ENCODE peak calls at places on chromosomes 2 and 18, in ten cellular contexts. One of them, this sample, is unnamed.

GRCh38 chr18:48787523-48788151 is 163.1 kb downstream of the SMAD7 start:
- DNase-seq in MM.1S: no peak
- DNase-seq in RWPE2: peak; percentile 25
- DNase-seq in brain microvascular endothelial cell: peak; percentile 70
- DNase-seq in neural progenitor cell: no peak
- DNase-seq in cardiac muscle cell: no peak
- DNase-seq in prostate gland: no peak
- DNase-seq in heart left ventricle: no peak
- DNase-seq in colonic mucosa: no peak
- DNase-seq in IMR-90: peak; percentile 23
- DNase-seq in this sample: no peak

GRCh38 chr2:210230984-210231383 is 5.7 kb upstream of the ACADL start:
- DNase-seq in heart left ventricle: no peak
- DNase-seq in prostate gland: no peak
- DNase-seq in RWPE2: no peak
- DNase-seq in cardiac muscle cell: no peak
- DNase-seq in MM.1S: no peak
- DNase-seq in neural progenitor cell: no peak
- DNase-seq in colonic mucosa: no peak
- DNase-seq in brain microvascular endothelial cell: no peak
- DNase-seq in IMR-90: no peak
- DNase-seq in this sample: no peak

GRCh38 chr18:44759925-44760342 is 79.2 kb downstream of the SETBP1 start:
- DNase-seq in RWPE2: no peak
- DNase-seq in IMR-90: no peak
- DNase-seq in cardiac muscle cell: no peak
- DNase-seq in MM.1S: peak; percentile 82
- DNase-seq in neural progenitor cell: no peak
- DNase-seq in brain microvascular endothelial cell: no peak
- DNase-seq in prostate gland: no peak
- DNase-seq in heart left ventricle: no peak
- DNase-seq in colonic mucosa: no peak
- DNase-seq in this sample: peak; percentile 39

GRCh38 chr2:68565858-68566257 is 77.5 kb upstream of the PROKR1 start:
- DNase-seq in IMR-90: peak; percentile 73
- DNase-seq in RWPE2: no peak
- DNase-seq in colonic mucosa: no peak
- DNase-seq in heart left ventricle: no peak
- DNase-seq in prostate gland: no peak
- DNase-seq in MM.1S: peak; percentile 36
- DNase-seq in neural progenitor cell: no peak
- DNase-seq in cardiac muscle cell: peak; percentile 13
- DNase-seq in brain microvascular endothelial cell: peak; percentile 27
- DNase-seq in this sample: no peak

GRCh38 chr2:230905448-230906430 is 19.3 kb downstream of the GPR55 start:
- DNase-seq in RWPE2: no peak
- DNase-seq in MM.1S: no peak
- DNase-seq in prostate gland: no peak
- DNase-seq in neural progenitor cell: peak; percentile 43
- DNase-seq in colonic mucosa: peak; percentile 16
- DNase-seq in cardiac muscle cell: no peak
- DNase-seq in IMR-90: peak; percentile 44
- DNase-seq in brain microvascular endothelial cell: peak; percentile 15
- DNase-seq in heart left ventricle: peak; percentile 46
- DNase-seq in this sample: no peak

GRCh38 chr2:54088191-54088634 is 27.2 kb upstream of the ACYP2 start:
- DNase-seq in colonic mucosa: no peak
- DNase-seq in neural progenitor cell: peak; percentile 27
- DNase-seq in MM.1S: no peak
- DNase-seq in cardiac muscle cell: no peak
- DNase-seq in RWPE2: no peak
- DNase-seq in brain microvascular endothelial cell: no peak
- DNase-seq in heart left ventricle: no peak
- DNase-seq in IMR-90: peak; percentile 57
- DNase-seq in prostate gland: no peak
- DNase-seq in this sample: no peak

GRCh38 chr18:10851824-10852225 is 297.5 kb downstream of the PIEZO2 start:
- DNase-seq in cardiac muscle cell: peak; percentile 85
- DNase-seq in heart left ventricle: no peak
- DNase-seq in RWPE2: no peak
- DNase-seq in brain microvascular endothelial cell: peak; percentile 49
- DNase-seq in IMR-90: peak; percentile 81
- DNase-seq in neural progenitor cell: peak; percentile 62
- DNase-seq in prostate gland: no peak
- DNase-seq in colonic mucosa: no peak
- DNase-seq in MM.1S: peak; percentile 73
- DNase-seq in this sample: peak; percentile 64

GRCh38 chr2:36359006-36359580 is 3.5 kb downstream of the CRIM1 start:
- DNase-seq in cardiac muscle cell: no peak
- DNase-seq in prostate gland: no peak
- DNase-seq in brain microvascular endothelial cell: no peak
- DNase-seq in MM.1S: peak; percentile 32
- DNase-seq in RWPE2: no peak
- DNase-seq in colonic mucosa: no peak
- DNase-seq in neural progenitor cell: no peak
- DNase-seq in IMR-90: peak; percentile 48
- DNase-seq in heart left ventricle: no peak
- DNase-seq in this sample: no peak

GRCh38 chr2:54570925-54571694 is 115.0 kb downstream of the SPTBN1 start:
- DNase-seq in brain microvascular endothelial cell: peak; percentile 97
- DNase-seq in heart left ventricle: peak; percentile 64
- DNase-seq in neural progenitor cell: no peak
- DNase-seq in RWPE2: peak; percentile 84
- DNase-seq in IMR-90: peak; percentile 97
- DNase-seq in cardiac muscle cell: peak; percentile 89
- DNase-seq in MM.1S: peak; percentile 80
- DNase-seq in prostate gland: no peak
- DNase-seq in colonic mucosa: peak; percentile 70
- DNase-seq in this sample: peak; percentile 77

GRCh38 chr2:122028371-122029102 is 273.1 kb downstream of the TSN start:
- DNase-seq in MM.1S: no peak
- DNase-seq in cardiac muscle cell: peak; percentile 85
- DNase-seq in prostate gland: no peak
- DNase-seq in heart left ventricle: no peak
- DNase-seq in IMR-90: peak; percentile 81
- DNase-seq in RWPE2: no peak
- DNase-seq in colonic mucosa: no peak
- DNase-seq in brain microvascular endothelial cell: peak; percentile 70
- DNase-seq in neural progenitor cell: no peak
- DNase-seq in this sample: no peak

GRCh38 chr2:57842531-57842930 is 204.1 kb upstream of the VRK2 start:
- DNase-seq in colonic mucosa: no peak
- DNase-seq in prostate gland: no peak
- DNase-seq in heart left ventricle: no peak
- DNase-seq in brain microvascular endothelial cell: no peak
- DNase-seq in cardiac muscle cell: peak; percentile 1
- DNase-seq in neural progenitor cell: no peak
- DNase-seq in IMR-90: peak; percentile 17
- DNase-seq in MM.1S: no peak
- DNase-seq in RWPE2: no peak
- DNase-seq in this sample: no peak

GRCh38 chr2:109545828-109546713 is 67.7 kb downstream of the SEPTIN10 start:
- DNase-seq in colonic mucosa: peak; percentile 73
- DNase-seq in heart left ventricle: no peak
- DNase-seq in neural progenitor cell: peak; percentile 74
- DNase-seq in RWPE2: no peak
- DNase-seq in MM.1S: peak; percentile 57
- DNase-seq in cardiac muscle cell: peak; percentile 77
- DNase-seq in brain microvascular endothelial cell: peak; percentile 61
- DNase-seq in IMR-90: peak; percentile 60
- DNase-seq in prostate gland: peak; percentile 52
- DNase-seq in this sample: peak; percentile 52

GRCh38 chr18:62730926-62731325 is 15.6 kb downstream of the PHLPP1 start:
- DNase-seq in brain microvascular endothelial cell: no peak
- DNase-seq in prostate gland: no peak
- DNase-seq in IMR-90: no peak
- DNase-seq in heart left ventricle: no peak
- DNase-seq in cardiac muscle cell: no peak
- DNase-seq in MM.1S: no peak
- DNase-seq in colonic mucosa: no peak
- DNase-seq in RWPE2: no peak
- DNase-seq in neural progenitor cell: no peak
- DNase-seq in this sample: no peak

GRCh38 chr2:24403168-24403850 is 43.0 kb upstream of the ITSN2 start:
- DNase-seq in MM.1S: no peak
- DNase-seq in colonic mucosa: no peak
- DNase-seq in cardiac muscle cell: no peak
- DNase-seq in heart left ventricle: no peak
- DNase-seq in IMR-90: no peak
- DNase-seq in RWPE2: no peak
- DNase-seq in prostate gland: no peak
- DNase-seq in neural progenitor cell: no peak
- DNase-seq in brain microvascular endothelial cell: no peak
- DNase-seq in this sample: no peak

GRCh38 chr18:2002604-2003003 is 568.7 kb downstream of the METTL4 start:
- DNase-seq in colonic mucosa: no peak
- DNase-seq in cardiac muscle cell: peak; percentile 49
- DNase-seq in RWPE2: no peak
- DNase-seq in MM.1S: no peak
- DNase-seq in brain microvascular endothelial cell: no peak
- DNase-seq in neural progenitor cell: peak; percentile 45
- DNase-seq in IMR-90: no peak
- DNase-seq in heart left ventricle: no peak
- DNase-seq in prostate gland: no peak
- DNase-seq in this sample: no peak

GRCh38 chr2:132668986-132669853 is 785 bp downstream of the LYPD1 start:
- DNase-seq in heart left ventricle: no peak
- DNase-seq in MM.1S: no peak
- DNase-seq in brain microvascular endothelial cell: no peak
- DNase-seq in prostate gland: no peak
- DNase-seq in neural progenitor cell: peak; percentile 72
- DNase-seq in colonic mucosa: no peak
- DNase-seq in IMR-90: no peak
- DNase-seq in cardiac muscle cell: no peak
- DNase-seq in RWPE2: no peak
- DNase-seq in this sample: no peak

DNA sequence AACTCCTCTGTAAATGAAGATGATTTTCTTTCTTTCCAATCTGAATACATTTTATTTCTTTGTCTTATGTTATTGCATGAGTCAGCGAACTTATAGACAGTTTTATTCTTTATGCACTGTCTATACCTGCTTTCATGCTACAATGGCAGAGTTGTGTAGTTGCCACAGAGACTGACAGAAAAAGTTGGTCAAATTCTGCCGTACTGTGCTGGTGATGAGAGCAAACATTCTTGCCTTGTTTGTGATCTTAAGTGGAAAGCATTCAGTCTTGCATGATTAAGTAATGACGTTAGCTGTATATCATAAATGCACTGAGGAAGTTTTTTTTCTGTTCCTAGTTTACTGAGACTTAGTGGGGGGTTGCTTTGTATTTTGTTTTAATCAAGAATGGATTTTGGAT is 32.9 kb downstream of the ZC3H15 start:
- DNase-seq in colonic mucosa: no peak
- DNase-seq in heart left ventricle: no peak
- DNase-seq in RWPE2: no peak
- DNase-seq in brain microvascular endothelial cell: peak; percentile 71
- DNase-seq in MM.1S: no peak
- DNase-seq in IMR-90: peak; percentile 67
- DNase-seq in cardiac muscle cell: peak; percentile 78
- DNase-seq in prostate gland: no peak
- DNase-seq in neural progenitor cell: no peak
- DNase-seq in this sample: no peak
- H3K4me3 ChIP-seq in colonic mucosa: no peak overlapping the region
- H3K4me3 ChIP-seq in heart left ventricle: no peak overlapping the region
- H3K4me3 ChIP-seq in RWPE2: no peak overlapping the region
- H3K4me3 ChIP-seq in brain microvascular endothelial cell: no peak overlapping the region
- H3K4me3 ChIP-seq in MM.1S: no peak overlapping the region
- H3K4me3 ChIP-seq in IMR-90: no peak overlapping the region
- H3K4me3 ChIP-seq in cardiac muscle cell: no peak overlapping the region
- H3K4me3 ChIP-seq in prostate gland: no peak overlapping the region
- H3K4me3 ChIP-seq in neural progenitor cell: no peak overlapping the region
- H3K4me3 ChIP-seq in this sample: no peak overlapping the region

DNA sequence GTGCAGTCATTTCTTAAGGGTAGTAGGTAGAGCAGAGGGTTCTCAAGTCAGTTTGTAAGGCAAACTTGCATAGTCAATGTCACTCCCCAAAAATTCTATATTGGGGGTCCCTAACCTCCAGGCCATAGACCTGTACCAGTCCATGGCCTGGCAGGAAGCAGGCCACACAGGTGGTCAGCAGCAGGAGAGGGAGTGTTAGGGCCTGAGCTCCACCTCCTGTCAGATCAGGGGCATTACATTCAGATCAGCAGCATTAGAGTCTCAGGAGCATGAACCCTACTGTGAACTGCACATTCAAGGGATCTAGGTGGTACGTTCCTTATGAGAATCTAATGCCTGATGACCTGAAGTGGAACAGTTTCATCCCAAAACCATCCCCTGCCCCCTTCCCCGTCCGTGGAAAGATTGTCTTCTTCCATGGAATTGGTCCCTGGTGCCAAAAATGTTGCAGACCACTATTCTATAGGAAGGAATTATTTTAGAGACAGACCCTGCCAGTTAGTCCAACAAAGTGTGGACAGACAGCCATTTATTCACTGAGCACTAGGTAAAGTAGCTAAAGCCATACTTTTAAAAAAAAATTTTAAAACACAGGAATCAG is 6.7 kb downstream of the COA5 start:
- DNase-seq in neural progenitor cell: peak; percentile 68
- DNase-seq in RWPE2: no peak
- DNase-seq in MM.1S: peak; percentile 47
- DNase-seq in brain microvascular endothelial cell: peak; percentile 20
- DNase-seq in cardiac muscle cell: peak; percentile 54
- DNase-seq in colonic mucosa: no peak
- DNase-seq in IMR-90: peak; percentile 47
- DNase-seq in prostate gland: no peak
- DNase-seq in heart left ventricle: no peak
- DNase-seq in this sample: no peak
- H3K36me3 ChIP-seq in neural progenitor cell: no peaks in the 10 kb centered on the region
- H3K36me3 ChIP-seq in RWPE2: peaks cover 64% of the 10 kb centered on the region
- H3K36me3 ChIP-seq in MM.1S: no peaks in the 10 kb centered on the region
- H3K36me3 ChIP-seq in brain microvascular endothelial cell: peaks cover 14% of the 10 kb centered on the region
- H3K36me3 ChIP-seq in cardiac muscle cell: peaks cover 34% of the 10 kb centered on the region
- H3K36me3 ChIP-seq in colonic mucosa: peaks cover 7% of the 10 kb centered on the region
- H3K36me3 ChIP-seq in IMR-90: peaks cover 14% of the 10 kb centered on the region
- H3K36me3 ChIP-seq in prostate gland: no peaks in the 10 kb centered on the region
- H3K36me3 ChIP-seq in heart left ventricle: peaks cover 80% of the 10 kb centered on the region
- H3K36me3 ChIP-seq in this sample: peaks cover 9% of the 10 kb centered on the region

DNA sequence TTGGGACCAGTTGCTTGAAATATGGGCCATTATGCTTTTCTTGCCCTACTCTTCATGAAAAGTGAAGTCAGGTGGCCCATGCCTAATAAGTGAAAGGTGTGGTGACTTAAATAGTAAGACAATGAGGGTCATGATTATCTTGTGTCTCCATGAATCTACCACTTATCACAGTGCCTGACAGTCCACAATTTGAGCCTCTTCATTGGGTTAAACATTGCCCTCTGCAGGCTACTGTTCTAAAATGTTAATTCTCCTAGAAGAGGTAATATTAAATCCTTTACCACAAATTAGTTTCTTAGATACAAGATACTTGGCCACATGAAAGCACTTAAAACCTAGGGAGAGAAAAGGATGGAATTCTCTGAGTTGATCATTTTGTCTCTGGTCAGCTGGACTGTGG is 4.0 kb downstream of the EGR4 start:
- DNase-seq in prostate gland: no peak
- DNase-seq in colonic mucosa: no peak
- DNase-seq in cardiac muscle cell: no peak
- DNase-seq in IMR-90: no peak
- DNase-seq in RWPE2: no peak
- DNase-seq in neural progenitor cell: no peak
- DNase-seq in brain microvascular endothelial cell: no peak
- DNase-seq in MM.1S: no peak
- DNase-seq in heart left ventricle: no peak
- DNase-seq in this sample: no peak
- TF ChIP-seq CTCF in prostate gland: no peak
- TF ChIP-seq CTCF in colonic mucosa: no peak
- TF ChIP-seq CTCF in cardiac muscle cell: no peak
- TF ChIP-seq CTCF in IMR-90: no peak
- TF ChIP-seq CTCF in RWPE2: no peak
- TF ChIP-seq CTCF in neural progenitor cell: peak; percentile 14
- TF ChIP-seq CTCF in brain microvascular endothelial cell: no peak
- TF ChIP-seq CTCF in MM.1S: no peak
- TF ChIP-seq CTCF in heart left ventricle: no peak
- TF ChIP-seq CTCF in this sample: no peak

GRCh38 chr2:63755216-63755615 is 86.5 kb upstream of the UGP2 start:
- DNase-seq in MM.1S: no peak
- DNase-seq in heart left ventricle: no peak
- DNase-seq in brain microvascular endothelial cell: no peak
- DNase-seq in RWPE2: no peak
- DNase-seq in colonic mucosa: no peak
- DNase-seq in cardiac muscle cell: peak; percentile 6
- DNase-seq in IMR-90: peak; percentile 17
- DNase-seq in prostate gland: no peak
- DNase-seq in neural progenitor cell: no peak
- DNase-seq in this sample: no peak
- H3K4me3 ChIP-seq in MM.1S: no peak overlapping the region
- H3K4me3 ChIP-seq in heart left ventricle: no peak overlapping the region
- H3K4me3 ChIP-seq in brain microvascular endothelial cell: no peak overlapping the region
- H3K4me3 ChIP-seq in RWPE2: no peak overlapping the region
- H3K4me3 ChIP-seq in colonic mucosa: no peak overlapping the region
- H3K4me3 ChIP-seq in cardiac muscle cell: no peak overlapping the region
- H3K4me3 ChIP-seq in IMR-90: no peak overlapping the region
- H3K4me3 ChIP-seq in prostate gland: no peak overlapping the region
- H3K4me3 ChIP-seq in neural progenitor cell: no peak overlapping the region
- H3K4me3 ChIP-seq in this sample: no peak overlapping the region